ENCODE peak calls at places on chromosomes 5 and 9, in eight cellular contexts. P is GM23338, B is PC-3, E is neural progenitor cell, H is HCT116, Y is GM23248, R is SK-N-SH, G is hepatocyte. X is an unnamed sample.
A peak's percentile ranks its signal among the peaks of the same experiment; 100 is the strongest.

GRCh38 chr5:1063661-1064382 is 48.0 kb downstream of the SLC12A7 start:
- DNase-seq in P (no peak), B (no peak), E (no peak), H (no peak), Y (no peak), R (peak; percentile 12), G (no peak), X (no peak)

GRCh38 chr9:131262327-131263032 is 13.8 kb downstream of the FAM78A start:
- DNase-seq in P (no peak), B (no peak), E (no peak), H (no peak), Y (no peak), R (no peak), G (no peak), X (peak; percentile 86)

GRCh38 chr5:73596705-73597328 is 29.2 kb upstream of the ARHGEF28 start:
- DNase-seq in P (peak; percentile 88), B (peak; percentile 62), E (peak; percentile 81), H (peak; percentile 56), Y (peak; percentile 61), R (peak; percentile 16), G (peak; percentile 63), X (peak; percentile 31)

GRCh38 chr5:59559323-59559722 is 334.2 kb downstream of the PDE4D start:
- DNase-seq in P (no peak), B (no peak), E (no peak), H (no peak), Y (no peak), R (no peak), G (no peak), X (no peak)

GRCh38 chr9:5518061-5518936 is 8.0 kb downstream of the PDCD1LG2 start:
- DNase-seq in P (no peak), B (no peak), E (no peak), H (no peak), Y (peak; percentile 69), R (no peak), G (no peak), X (no peak)

GRCh38 chr9:76161546-76161945 is 232.7 kb downstream of the RFK start:
- DNase-seq in P (peak; percentile 4), B (no peak), E (no peak), H (no peak), Y (peak; percentile 81), R (no peak), G (peak; percentile 66), X (no peak)

GRCh38 chr9:93827545-93828330 is 127.4 kb downstream of the BARX1 start:
- DNase-seq in P (peak; percentile 83), B (peak; percentile 59), E (peak; percentile 83), H (no peak), Y (peak; percentile 67), R (peak; percentile 96), G (peak; percentile 73), X (no peak)

GRCh38 chr5:96703384-96703910 is 41.3 kb downstream of the CAST start:
- DNase-seq in P (peak; percentile 18), B (no peak), E (peak; percentile 9), H (no peak), Y (peak; percentile 45), R (no peak), G (peak; percentile 58), X (peak; percentile 85)

GRCh38 chr5:171412186-171412585 is 7.3 kb upstream of the FGF18 start:
- DNase-seq in P (no peak), B (no peak), E (no peak), H (no peak), Y (no peak), R (no peak), G (no peak), X (no peak)

GRCh38 chr5:54703091-54703490 is 185.5 kb downstream of the SNX18 start:
- DNase-seq in P (no peak), B (peak; percentile 81), E (peak; percentile 56), H (no peak), Y (peak; percentile 96), R (no peak), G (no peak), X (no peak)

GRCh38 chr5:23446436-23446835 is 61.0 kb upstream of the PRDM9 start:
- DNase-seq in P (no peak), B (peak; percentile 52), E (no peak), H (no peak), Y (peak; percentile 19), R (no peak), G (peak; percentile 17), X (no peak)

GRCh38 chr5:178304761-178305645 is 72.4 kb upstream of the PHYKPL start:
- DNase-seq in P (no peak), B (peak; percentile 82), E (no peak), H (no peak), Y (peak; percentile 5), R (no peak), G (no peak), X (no peak)

GRCh38 chr9:137836831-137837241 is 40.7 kb upstream of the CACNA1B start:
- DNase-seq in P (peak; percentile 49), B (no peak), E (peak; percentile 27), H (no peak), Y (no peak), R (no peak), G (no peak), X (no peak)

GRCh38 chr5:1436681-1437080 is 8.6 kb downstream of the SLC6A3 start:
- DNase-seq in P (no peak), B (no peak), E (no peak), H (no peak), Y (no peak), R (no peak), G (no peak), X (no peak)

GRCh38 chr9:118148990-118149389 is 444.8 kb downstream of the TLR4 start:
- DNase-seq in P (peak; percentile 9), B (no peak), E (no peak), H (no peak), Y (no peak), R (no peak), G (no peak), X (peak; percentile 45)

GRCh38 chr9:28120241-28121025 is 547.2 kb upstream of the C9orf72 start:
- DNase-seq in P (no peak), B (no peak), E (peak; percentile 40), H (no peak), Y (no peak), R (peak; percentile 40), G (no peak), X (no peak)

GRCh38 chr9:126367139-126367538 is 40.5 kb downstream of the MVB12B start:
- DNase-seq in P (no peak), B (no peak), E (no peak), H (no peak), Y (no peak), R (no peak), G (no peak), X (no peak)

GRCh38 chr9:28774433-28775029 is 1201.2 kb upstream of the C9orf72 start:
- DNase-seq in P (peak; percentile 73), B (peak; percentile 64), E (peak; percentile 32), H (peak; percentile 22), Y (peak; percentile 12), R (peak; percentile 34), G (peak; percentile 50), X (peak; percentile 51)

GRCh38 chr5:89546658-89547057 is 663.7 kb upstream of the MEF2C start:
- DNase-seq in P (no peak), B (no peak), E (no peak), H (no peak), Y (no peak), R (no peak), G (no peak), X (no peak)

GRCh38 chr5:15604986-15605385 is 105.0 kb downstream of the FBXL7 start:
- DNase-seq in P (no peak), B (no peak), E (no peak), H (no peak), Y (no peak), R (no peak), G (no peak), X (no peak)
- TF ChIP-seq EZH2phosphoT487 in P (no peak), B (no peak), E (no peak), H (no peak), Y (no peak), R (no peak), G (no peak), X (no peak)

DNA sequence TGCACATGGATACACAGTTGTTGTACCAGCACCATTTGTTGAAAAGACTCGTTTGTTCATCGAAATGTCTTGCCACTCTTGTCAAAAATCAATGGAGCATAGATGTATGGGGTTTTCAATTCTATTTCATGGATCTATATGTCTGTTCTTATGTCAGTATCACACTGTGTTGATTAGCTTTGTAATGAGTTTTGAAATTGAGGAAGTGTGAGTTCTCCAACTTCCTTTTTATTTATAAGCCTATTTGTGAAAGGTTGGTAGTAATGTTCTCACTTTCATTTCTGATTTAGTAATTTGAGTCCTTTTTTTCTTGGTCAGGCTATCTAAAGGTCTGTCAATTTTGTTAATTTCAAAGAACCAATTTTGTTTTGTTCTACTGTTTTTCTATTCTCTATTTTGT is 26.1 kb downstream of the ZNF510 start:
- DNase-seq in P (no peak), B (no peak), E (no peak), H (no peak), Y (no peak), R (no peak), G (no peak), X (no peak)
- H3K27me3 ChIP-seq in P (no peaks in the 10 kb centered on the region), B (no peaks in the 10 kb centered on the region), E (no peaks in the 10 kb centered on the region), H (no peaks in the 10 kb centered on the region), Y (no peaks in the 10 kb centered on the region), R (no peaks in the 10 kb centered on the region), G (no peaks in the 10 kb centered on the region), X (no peaks in the 10 kb centered on the region)

DNA sequence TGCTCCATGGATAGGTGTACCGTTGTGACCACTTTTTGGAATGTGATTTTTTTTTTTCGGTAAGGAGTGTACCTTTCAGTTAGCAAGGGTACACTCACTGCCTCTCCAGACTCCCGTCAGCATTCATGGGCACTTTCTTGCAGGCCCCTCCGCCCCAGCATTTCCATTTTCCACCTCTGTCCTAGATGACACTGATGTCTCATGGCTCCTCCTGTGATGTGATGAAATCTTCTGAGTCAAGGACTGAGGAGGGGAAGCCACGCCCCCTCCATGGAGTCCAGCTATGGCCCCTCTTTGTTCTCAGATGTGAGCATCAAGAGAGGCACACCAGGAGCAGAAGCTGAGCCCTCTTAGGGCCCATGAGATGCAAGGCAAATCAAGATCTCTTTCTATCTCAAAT is 61.8 kb downstream of the CTSL start:
- DNase-seq in P (no peak), B (peak; percentile 15), E (peak; percentile 29), H (no peak), Y (peak; percentile 34), R (no peak), G (no peak), X (no peak)
- TF ChIP-seq EZH2phosphoT487 in P (no peak), B (no peak), E (no peak), H (no peak), Y (no peak), R (no peak), G (no peak), X (no peak)

GRCh38 chr9:34457266-34458012 is 931 bp downstream of the FAM219A start:
- DNase-seq in P (peak; percentile 80), B (peak; percentile 62), E (peak; percentile 74), H (no peak), Y (peak; percentile 90), R (peak; percentile 81), G (peak; percentile 84), X (no peak)

GRCh38 chr9:34459356-34459755 is 751 bp downstream of the DNAI1 start:
- DNase-seq in P (no peak), B (no peak), E (no peak), H (no peak), Y (no peak), R (no peak), G (no peak), X (no peak)

GRCh38 chr9:34456746-34457145 is 1.6 kb downstream of the FAM219A start:
- DNase-seq in P (no peak), B (no peak), E (no peak), H (no peak), Y (no peak), R (no peak), G (no peak), X (no peak)

GRCh38 chr9:34458967-34459355 is 356 bp downstream of the DNAI1 start:
- DNase-seq in P (peak; percentile 14), B (no peak), E (peak; percentile 46), H (no peak), Y (no peak), R (no peak), G (no peak), X (no peak)

GRCh38 chr9:34458013-34458966 is at the start of the genes DNAI1 and FAM219A:
- DNase-seq in P (peak; percentile 99), B (peak; percentile 96), E (peak; percentile 100), H (peak; percentile 95), Y (peak; percentile 100), R (peak; percentile 99), G (peak; percentile 100), X (peak; percentile 98)
- H3K27me3 ChIP-seq in P (peaks cover 21% of the 10 kb centered on the region), B (no peaks in the 10 kb centered on the region), E (peaks cover 35% of the 10 kb centered on the region), H (no peaks in the 10 kb centered on the region), Y (no peaks in the 10 kb centered on the region), R (no peaks in the 10 kb centered on the region), G (no peaks in the 10 kb centered on the region), X (no peaks in the 10 kb centered on the region)

X was measured in MM.1S.